ENCODE peak calls at places on chromosome 17, in seven cellular contexts. T, E, J, Q, G, O and I are unnamed samples.

GRCh38 chr17:5665164-5665563 is 80.9 kb upstream of the NLRP1 start:
- DNase-seq in T (no peak), E (no peak), J (no peak), Q (peak; percentile 8), G (no peak), O (peak; percentile 12), I (no peak)

GRCh38 chr17:79746955-79747507 is 16.3 kb downstream of the ENPP7 start:
- DNase-seq in T (no peak), E (peak; percentile 17), J (no peak), Q (no peak), G (no peak), O (no peak), I (no peak)

GRCh38 chr17:79624658-79625478 is 14.0 kb upstream of the RBFOX3 start:
- DNase-seq in T (no peak), E (no peak), J (no peak), Q (no peak), G (peak; percentile 1), O (peak; percentile 34), I (no peak)

GRCh38 chr17:37792787-37793186 is 47.9 kb upstream of the HNF1B start:
- DNase-seq in T (no peak), E (peak; percentile 6), J (peak; percentile 76), Q (peak; percentile 75), G (no peak), O (no peak), I (peak; percentile 78)

GRCh38 chr17:49224198-49224996 is 6.2 kb downstream of the PHOSPHO1 start:
- DNase-seq in T (no peak), E (no peak), J (no peak), Q (no peak), G (no peak), O (no peak), I (no peak)

GRCh38 chr17:10628756-10629155 is 28.4 kb downstream of the MYH3 start:
- DNase-seq in T (no peak), E (no peak), J (no peak), Q (no peak), G (no peak), O (no peak), I (no peak)

GRCh38 chr17:56174421-56174820 is 21.1 kb downstream of the ANKFN1 start:
- DNase-seq in T (no peak), E (no peak), J (no peak), Q (no peak), G (no peak), O (no peak), I (no peak)

GRCh38 chr17:43844241-43844640 is 2.7 kb upstream of the CD300LG start:
- DNase-seq in T (no peak), E (no peak), J (no peak), Q (no peak), G (no peak), O (peak; percentile 38), I (no peak)

GRCh38 chr17:79160980-79161621 is 86.5 kb downstream of the ENGASE start:
- DNase-seq in T (no peak), E (peak; percentile 26), J (no peak), Q (no peak), G (no peak), O (no peak), I (no peak)

GRCh38 chr17:36999475-36999874 is 50.7 kb downstream of the AATF start:
- DNase-seq in T (no peak), E (no peak), J (no peak), Q (no peak), G (no peak), O (no peak), I (no peak)

GRCh38 chr17:4003501-4004421 is 39.5 kb upstream of the ATP2A3 start:
- DNase-seq in T (no peak), E (no peak), J (peak; percentile 25), Q (no peak), G (peak; percentile 54), O (peak; percentile 69), I (no peak)

GRCh38 chr17:38749222-38750043 is 1.3 kb upstream of the PCGF2 start:
- DNase-seq in T (no peak), E (peak; percentile 84), J (peak; percentile 74), Q (peak; percentile 50), G (peak; percentile 96), O (peak; percentile 94), I (peak; percentile 9)

GRCh38 chr17:5587431-5588032 is 3.2 kb upstream of the NLRP1 start:
- DNase-seq in T (no peak), E (peak; percentile 87), J (peak; percentile 53), Q (peak; percentile 72), G (peak; percentile 36), O (no peak), I (no peak)

GRCh38 chr17:63491976-63492575 is 15.2 kb downstream of the ACE start:
- DNase-seq in T (no peak), E (no peak), J (no peak), Q (no peak), G (no peak), O (no peak), I (no peak)

GRCh38 chr17:15406081-15406480 is 61.3 kb downstream of the CDRT4 start:
- DNase-seq in T (no peak), E (peak; percentile 40), J (peak; percentile 40), Q (no peak), G (no peak), O (no peak), I (no peak)

GRCh38 chr17:59791603-59792457 is 84.4 kb downstream of the VMP1 start:
- DNase-seq in T (peak; percentile 67), E (peak; percentile 82), J (peak; percentile 95), Q (peak; percentile 84), G (no peak), O (no peak), I (no peak)

GRCh38 chr17:50079334-50080095 is 15.6 kb upstream of the PDK2 start:
- DNase-seq in T (no peak), E (no peak), J (no peak), Q (peak; percentile 49), G (no peak), O (peak; percentile 90), I (no peak)

DNA sequence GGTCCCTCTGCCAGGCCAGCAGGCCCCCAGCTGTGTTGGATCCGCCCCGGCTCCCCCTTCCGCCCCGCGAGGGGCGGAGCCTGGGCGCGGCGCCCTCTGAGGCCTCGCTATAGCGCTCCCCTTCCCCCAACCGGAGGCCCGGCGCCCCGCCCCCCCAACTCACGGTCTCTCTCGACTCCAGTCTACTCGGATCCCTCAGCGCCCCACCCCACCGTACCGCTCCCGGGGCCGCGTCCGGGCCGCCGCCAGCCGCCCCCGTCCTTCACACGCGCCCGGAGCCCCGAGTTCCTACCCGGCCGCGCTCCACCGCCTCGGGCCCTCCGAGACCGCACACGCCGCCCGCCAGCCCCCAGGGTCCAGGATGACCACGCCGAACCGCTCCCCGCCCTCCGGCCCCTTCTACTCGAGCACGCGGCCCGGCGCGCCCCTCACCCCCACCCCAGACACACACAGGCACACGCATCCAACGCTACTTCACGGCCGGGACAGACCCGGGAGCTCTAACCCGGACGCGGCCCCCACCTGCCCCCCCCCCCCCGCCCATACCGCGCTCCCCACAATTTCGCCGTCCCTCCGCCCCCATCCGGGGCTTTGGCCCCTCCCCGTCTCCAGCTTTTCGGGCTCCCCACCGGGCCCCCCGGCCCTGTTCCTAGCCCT is 1.4 kb downstream of the PHF23 start:
- DNase-seq in T (no peak), E (peak; percentile 80), J (peak; percentile 50), Q (peak; percentile 57), G (peak; percentile 87), O (peak; percentile 95), I (no peak)
- H3K4me3 ChIP-seq in T (peak overlapping the region; percentile 84), E (peak overlapping the region; percentile 96), J (peak overlapping the region; percentile 92), Q (peak overlapping the region; percentile 94), G (peak overlapping the region; percentile 96), O (peak overlapping the region; percentile 96), I (peak overlapping the region; percentile 90)

GRCh38 chr17:8674344-8675305 is 44.1 kb upstream of the MYH10 start:
- DNase-seq in T (no peak), E (peak; percentile 81), J (peak; percentile 77), Q (peak; percentile 78), G (peak; percentile 73), O (peak; percentile 93), I (no peak)

GRCh38 chr17:8673621-8674020 is 43.1 kb upstream of the MYH10 start:
- DNase-seq in T (no peak), E (peak; percentile 96), J (peak; percentile 86), Q (peak; percentile 69), G (peak; percentile 72), O (no peak), I (no peak)

GRCh38 chr17:8670486-8670885 is 40.0 kb upstream of the MYH10 start:
- DNase-seq in T (no peak), E (peak; percentile 12), J (peak; percentile 53), Q (no peak), G (no peak), O (no peak), I (no peak)

GRCh38 chr17:8675306-8675705 is 44.8 kb upstream of the MYH10 start:
- DNase-seq in T (no peak), E (no peak), J (no peak), Q (no peak), G (no peak), O (no peak), I (no peak)

GRCh38 chr17:8672326-8672725 is 41.8 kb upstream of the MYH10 start:
- DNase-seq in T (no peak), E (no peak), J (no peak), Q (no peak), G (no peak), O (no peak), I (no peak)
- H3K4me3 ChIP-seq in T (no peak overlapping the region), E (no peak overlapping the region), J (no peak overlapping the region), Q (no peak overlapping the region), G (no peak overlapping the region), O (no peak overlapping the region), I (no peak overlapping the region)

GRCh38 chr17:81052199-81052997 is 17.4 kb downstream of the BAIAP2 start:
- DNase-seq in T (no peak), E (no peak), J (peak; percentile 50), Q (no peak), G (peak; percentile 47), O (no peak), I (no peak)

GRCh38 chr17:81050645-81051625 is 16.0 kb downstream of the BAIAP2 start:
- DNase-seq in T (no peak), E (peak; percentile 33), J (no peak), Q (no peak), G (no peak), O (no peak), I (no peak)

GRCh38 chr17:81049372-81049911 is 14.5 kb downstream of the BAIAP2 start:
- DNase-seq in T (no peak), E (no peak), J (no peak), Q (no peak), G (no peak), O (no peak), I (no peak)

GRCh38 chr17:81048827-81049371 is 13.9 kb downstream of the BAIAP2 start:
- DNase-seq in T (no peak), E (no peak), J (no peak), Q (no peak), G (no peak), O (no peak), I (no peak)

DNA sequence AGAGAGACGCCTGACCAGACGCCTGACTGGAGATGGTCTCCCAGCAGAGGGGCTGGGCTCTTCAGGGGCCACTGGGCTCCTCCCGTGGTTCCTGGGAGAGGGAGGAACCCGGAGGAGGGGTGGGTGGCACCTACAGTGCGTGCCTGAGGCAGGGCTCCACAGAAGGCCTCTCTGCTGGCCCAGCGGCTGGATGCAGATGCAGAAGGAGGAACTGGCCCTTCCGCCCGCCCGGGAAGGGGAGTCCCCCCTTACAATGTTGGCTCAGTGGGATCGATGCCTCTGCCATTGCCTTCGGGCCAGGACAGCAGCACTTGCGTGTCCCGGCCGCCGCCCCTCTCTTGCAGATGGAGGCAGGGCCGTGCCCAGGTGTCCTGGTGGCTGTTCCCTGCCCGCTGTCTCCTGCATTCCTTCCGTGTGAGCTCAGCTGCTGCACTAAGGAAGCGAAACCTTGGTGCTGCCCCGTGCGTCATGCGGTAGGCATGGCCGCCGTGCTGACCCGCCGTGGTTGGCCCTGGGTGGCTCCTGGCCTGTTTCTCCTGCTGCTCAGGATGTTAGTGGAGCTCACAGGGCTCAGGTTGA is 15.1 kb downstream of the BAIAP2 start:
- DNase-seq in T (no peak), E (no peak), J (peak; percentile 91), Q (no peak), G (no peak), O (no peak), I (no peak)
- H3K4me3 ChIP-seq in T (no peak overlapping the region), E (no peak overlapping the region), J (no peak overlapping the region), Q (no peak overlapping the region), G (peak overlapping the region; percentile 11), O (no peak overlapping the region), I (peak overlapping the region; percentile 41)

GRCh38 chr17:73952498-73953205 is 250.8 kb upstream of the RPL38 start:
- DNase-seq in T (no peak), E (peak; percentile 14), J (no peak), Q (no peak), G (peak; percentile 18), O (peak; percentile 80), I (no peak)
- H3K4me3 ChIP-seq in T (no peak overlapping the region), E (peak overlapping the region; percentile 21), J (no peak overlapping the region), Q (no peak overlapping the region), G (peak overlapping the region; percentile 37), O (no peak overlapping the region), I (no peak overlapping the region)